ENCODE peak calls at places on chromosomes 1 and 21, in seven cellular contexts. L, D, X, T, S, I and Q are unnamed samples.

GRCh38 chr1:204367956-204368355 is 8.2 kb upstream of the PLEKHA6 start:
- DNase-seq in L (no peak), D (no peak), X (no peak), T (no peak), S (no peak), I (no peak), Q (no peak)

GRCh38 chr1:45545553-45546310 is 4.9 kb upstream of the AKR1A1 start:
- DNase-seq in L (no peak), D (no peak), X (no peak), T (no peak), S (no peak), I (no peak), Q (no peak)

GRCh38 chr21:44013380-44014088 is 1.4 kb downstream of the TRAPPC10 start:
- DNase-seq in L (peak), D (no peak), X (no peak), T (peak), S (no peak), I (no peak), Q (peak)

GRCh38 chr1:172269644-172270043 is 150.8 kb upstream of the C1orf105 start:
- DNase-seq in L (no peak), D (no peak), X (no peak), T (no peak), S (no peak), I (no peak), Q (no peak)

GRCh38 chr21:34523019-34523418 is 11.0 kb upstream of the KCNE1 start:
- DNase-seq in L (no peak), D (no peak), X (no peak), T (no peak), S (no peak), I (no peak), Q (no peak)

GRCh38 chr1:227401562-227402342 is 83.5 kb upstream of the CDC42BPA start:
- DNase-seq in L (no peak), D (no peak), X (no peak), T (no peak), S (no peak), I (no peak), Q (no peak)

GRCh38 chr1:85398391-85399064 is 66.4 kb downstream of the DDAH1 start:
- DNase-seq in L (no peak), D (no peak), X (no peak), T (no peak), S (no peak), I (no peak), Q (no peak)

GRCh38 chr1:204885790-204886189 is 15.1 kb downstream of the NFASC start:
- DNase-seq in L (no peak), D (no peak), X (no peak), T (no peak), S (no peak), I (no peak), Q (no peak)